ENCODE peak calls at places on chromosomes 4 and X, in six cellular contexts. I, K, U, F, Q and M are unnamed samples.

GRCh38 chr4:8648296-8648695 is 55.7 kb downstream of the CPZ start:
- DNase-seq in Q (no peak), K (no peak), I (no peak), U (no peak), F (no peak), M (no peak)

GRCh38 chrX:82218361-82218760 is 1016.5 kb downstream of the SH3BGRL start:
- DNase-seq in F (no peak), I (no peak), U (no peak), K (no peak), Q (peak), M (peak)

GRCh38 chr4:185020293-185020808 is 2.1 kb downstream of the HELT start:
- DNase-seq in K (no peak), F (no peak), U (no peak), Q (no peak), I (no peak), M (peak)

GRCh38 chr4:145618210-145618911 is 824 bp upstream of the MMAA start:
- DNase-seq in F (no peak), K (no peak), Q (no peak), I (peak), U (no peak), M (peak)

GRCh38 chr4:139523076-139523475 is 32.9 kb downstream of the SETD7 start:
- DNase-seq in Q (no peak), U (no peak), I (peak), K (peak), F (no peak), M (no peak)

GRCh38 chrX:55107911-55108310 is 19.1 kb downstream of the PAGE2 start:
- DNase-seq in U (no peak), Q (no peak), I (no peak), F (no peak), K (no peak), M (no peak)

GRCh38 chrX:53086464-53086863 is 4.3 kb downstream of the TSPYL2 start:
- DNase-seq in I (peak), F (no peak), U (peak), K (peak), Q (no peak), M (peak)

GRCh38 chr4:47519239-47519883 is 34.3 kb downstream of the ATP10D start:
- DNase-seq in K (no peak), I (no peak), Q (no peak), U (no peak), F (no peak), M (no peak)

GRCh38 chr4:188783160-188783559 is 643.9 kb downstream of the TRIML1 start:
- DNase-seq in U (no peak), Q (no peak), K (no peak), F (no peak), I (no peak), M (peak)

GRCh38 chrX:11267311-11267910 is 25.8 kb upstream of the AMELX start:
- DNase-seq in F (no peak), U (no peak), K (peak), Q (no peak), I (no peak), M (peak)

GRCh38 chrX:147848543-147849448 is 62.9 kb upstream of the FMR1 start:
- DNase-seq in K (no peak), I (no peak), Q (no peak), U (no peak), F (no peak), M (no peak)

GRCh38 chrX:38859602-38860001 is 58.3 kb downstream of the MID1IP1 start:
- DNase-seq in Q (no peak), K (peak), F (no peak), U (no peak), I (no peak), M (peak)

GRCh38 chrX:148854351-148854750 is 353.9 kb downstream of the AFF2 start:
- DNase-seq in U (no peak), I (no peak), F (no peak), K (no peak), Q (no peak), M (no peak)

GRCh38 chr4:80206541-80207171 is 9.4 kb downstream of the PRDM8 start:
- DNase-seq in I (no peak), F (no peak), U (no peak), K (peak), Q (no peak), M (peak)

GRCh38 chr4:1053080-1053661 is 41.7 kb downstream of the FGFRL1 start:
- DNase-seq in F (no peak), K (peak), U (no peak), Q (no peak), I (no peak), M (peak)

GRCh38 chr4:168908093-168908492 is 102.0 kb downstream of the CBR4 start:
- DNase-seq in F (no peak), K (peak), I (no peak), Q (no peak), U (no peak), M (peak)

GRCh38 chrX:106000203-106000602 is 38.3 kb downstream of the SERPINA7 start:
- DNase-seq in F (no peak), I (no peak), Q (no peak), K (no peak), U (no peak), M (no peak)

GRCh38 chr4:90542216-90542615 is 415.0 kb downstream of the CCSER1 start:
- DNase-seq in F (no peak), K (no peak), Q (no peak), U (no peak), I (no peak), M (no peak)

GRCh38 chr4:76226418-76226817 is 12.8 kb upstream of the SCARB2 start:
- DNase-seq in K (no peak), U (no peak), Q (no peak), I (peak), F (no peak), M (no peak)

GRCh38 chrX:9647475-9647874 is 118.2 kb downstream of the GPR143 start:
- DNase-seq in K (no peak), Q (no peak), F (no peak), I (no peak), U (no peak), M (no peak)

GRCh38 chr4:40832175-40832574 is 82.4 kb downstream of the NSUN7 start:
- DNase-seq in F (no peak), U (no peak), Q (no peak), I (no peak), K (no peak), M (no peak)

GRCh38 chr4:138706206-138706605 is 309.4 kb upstream of the NOCT start:
- DNase-seq in U (no peak), I (no peak), F (no peak), K (no peak), Q (no peak), M (no peak)

GRCh38 chr4:40747436-40747835 is 2.3 kb upstream of the NSUN7 start:
- DNase-seq in U (no peak), Q (no peak), K (no peak), I (no peak), F (no peak), M (no peak)

GRCh38 chr4:153151535-153152452 is 52.4 kb upstream of the TRIM2 start:
- DNase-seq in I (peak), K (peak), U (peak), Q (peak), F (no peak), M (no peak)

GRCh38 chr4:90536408-90536807 is 409.2 kb downstream of the CCSER1 start:
- DNase-seq in F (no peak), K (no peak), U (no peak), Q (no peak), I (no peak), M (no peak)

GRCh38 chr4:88017516-88018302 is 10.3 kb downstream of the PKD2 start:
- DNase-seq in I (no peak), Q (no peak), F (no peak), K (peak), U (no peak), M (peak)

GRCh38 chr4:158112612-158113011 is 60.2 kb downstream of the GASK1B start:
- DNase-seq in Q (no peak), I (no peak), U (no peak), K (peak), F (no peak), M (no peak)